ENCODE peak calls at places on chromosomes 6 and 20, in seven cellular contexts. One of them, this sample, is unnamed. For H3K4me1, the result is how much of the 10 kb centered on the place peaks cover.

GRCh38 chr20:17872434-17872833 is 96.2 kb downstream of the SNX5 start:
- DNase-seq in breast epithelium: no peak
- DNase-seq in adrenal gland: no peak
- DNase-seq in left ventricle myocardium inferior: no peak
- DNase-seq in mammary epithelial cell: no peak
- DNase-seq in prostate gland: no peak
- DNase-seq in astrocyte: no peak
- DNase-seq in this sample: no peak

GRCh38 chr20:37934634-37935010 is 31.7 kb downstream of the VSTM2L start:
- DNase-seq in breast epithelium: no peak
- DNase-seq in adrenal gland: no peak
- DNase-seq in left ventricle myocardium inferior: no peak
- DNase-seq in mammary epithelial cell: no peak
- DNase-seq in prostate gland: no peak
- DNase-seq in astrocyte: no peak
- DNase-seq in this sample: no peak

GRCh38 chr6:97456070-97456469 is 173.1 kb upstream of the MMS22L start:
- DNase-seq in breast epithelium: no peak
- DNase-seq in adrenal gland: no peak
- DNase-seq in left ventricle myocardium inferior: no peak
- DNase-seq in mammary epithelial cell: no peak
- DNase-seq in prostate gland: no peak
- DNase-seq in astrocyte: no peak
- DNase-seq in this sample: no peak

GRCh38 chr6:133193396-133193795 is 47.8 kb upstream of the EYA4 start:
- DNase-seq in breast epithelium: no peak
- DNase-seq in adrenal gland: no peak
- DNase-seq in left ventricle myocardium inferior: no peak
- DNase-seq in mammary epithelial cell: no peak
- DNase-seq in prostate gland: no peak
- DNase-seq in astrocyte: no peak
- DNase-seq in this sample: no peak

GRCh38 chr6:152004896-152005295 is 197.4 kb downstream of the ESR1 start:
- DNase-seq in breast epithelium: no peak
- DNase-seq in adrenal gland: no peak
- DNase-seq in left ventricle myocardium inferior: no peak
- DNase-seq in mammary epithelial cell: no peak
- DNase-seq in prostate gland: no peak
- DNase-seq in astrocyte: no peak
- DNase-seq in this sample: no peak

GRCh38 chr6:45650527-45651135 is 272.9 kb upstream of the SUPT3H start:
- DNase-seq in breast epithelium: no peak
- DNase-seq in adrenal gland: no peak
- DNase-seq in left ventricle myocardium inferior: no peak
- DNase-seq in mammary epithelial cell: peak
- DNase-seq in prostate gland: no peak
- DNase-seq in astrocyte: peak
- DNase-seq in this sample: peak

GRCh38 chr6:44126320-44127149 is 717 bp downstream of the MRPL14 start:
- DNase-seq in breast epithelium: no peak
- DNase-seq in adrenal gland: peak
- DNase-seq in left ventricle myocardium inferior: peak
- DNase-seq in mammary epithelial cell: peak
- DNase-seq in prostate gland: peak
- DNase-seq in astrocyte: peak
- DNase-seq in this sample: peak

GRCh38 chr6:121539537-121539936 is 104.1 kb downstream of the GJA1 start:
- DNase-seq in breast epithelium: no peak
- DNase-seq in adrenal gland: peak
- DNase-seq in left ventricle myocardium inferior: no peak
- DNase-seq in mammary epithelial cell: no peak
- DNase-seq in prostate gland: no peak
- DNase-seq in astrocyte: no peak
- DNase-seq in this sample: no peak

GRCh38 chr6:137493218-137494038 is 766 bp downstream of the OLIG3 start:
- DNase-seq in breast epithelium: no peak
- DNase-seq in adrenal gland: no peak
- DNase-seq in left ventricle myocardium inferior: no peak
- DNase-seq in mammary epithelial cell: no peak
- DNase-seq in prostate gland: no peak
- DNase-seq in astrocyte: no peak
- DNase-seq in this sample: no peak

GRCh38 chr20:31856516-31856915 is 11.1 kb upstream of the FOXS1 start:
- DNase-seq in breast epithelium: no peak
- DNase-seq in adrenal gland: no peak
- DNase-seq in left ventricle myocardium inferior: no peak
- DNase-seq in mammary epithelial cell: no peak
- DNase-seq in prostate gland: no peak
- DNase-seq in astrocyte: no peak
- DNase-seq in this sample: no peak

GRCh38 chr6:56660374-56660730 is 17.7 kb upstream of the DST start:
- DNase-seq in breast epithelium: no peak
- DNase-seq in adrenal gland: no peak
- DNase-seq in left ventricle myocardium inferior: no peak
- DNase-seq in mammary epithelial cell: peak
- DNase-seq in prostate gland: no peak
- DNase-seq in astrocyte: peak
- DNase-seq in this sample: peak

GRCh38 chr6:150969901-150970300 is 104.4 kb downstream of the MTHFD1L start:
- DNase-seq in breast epithelium: no peak
- DNase-seq in adrenal gland: no peak
- DNase-seq in left ventricle myocardium inferior: no peak
- DNase-seq in mammary epithelial cell: no peak
- DNase-seq in prostate gland: no peak
- DNase-seq in astrocyte: no peak
- DNase-seq in this sample: no peak

GRCh38 chr6:140812636-140813035 is 1320.1 kb upstream of the GJE1 start:
- DNase-seq in breast epithelium: no peak
- DNase-seq in adrenal gland: no peak
- DNase-seq in left ventricle myocardium inferior: no peak
- DNase-seq in mammary epithelial cell: no peak
- DNase-seq in prostate gland: no peak
- DNase-seq in astrocyte: no peak
- DNase-seq in this sample: no peak

GRCh38 chr6:3522561-3523287 is 65.9 kb upstream of the SLC22A23 start:
- DNase-seq in breast epithelium: no peak
- DNase-seq in adrenal gland: no peak
- DNase-seq in left ventricle myocardium inferior: no peak
- DNase-seq in mammary epithelial cell: peak
- DNase-seq in prostate gland: no peak
- DNase-seq in astrocyte: peak
- DNase-seq in this sample: peak

GRCh38 chr6:40672118-40672517 is 85.0 kb upstream of the LRFN2 start:
- DNase-seq in breast epithelium: no peak
- DNase-seq in adrenal gland: no peak
- DNase-seq in left ventricle myocardium inferior: no peak
- DNase-seq in mammary epithelial cell: no peak
- DNase-seq in prostate gland: no peak
- DNase-seq in astrocyte: no peak
- DNase-seq in this sample: no peak

GRCh38 chr6:37321516-37321915 is 32.3 kb upstream of the RNF8 start:
- DNase-seq in breast epithelium: no peak
- DNase-seq in adrenal gland: no peak
- DNase-seq in left ventricle myocardium inferior: no peak
- DNase-seq in mammary epithelial cell: no peak
- DNase-seq in prostate gland: no peak
- DNase-seq in astrocyte: no peak
- DNase-seq in this sample: no peak

GRCh38 chr6:37319856-37320255 is 33.9 kb upstream of the RNF8 start:
- DNase-seq in breast epithelium: no peak
- DNase-seq in adrenal gland: no peak
- DNase-seq in left ventricle myocardium inferior: no peak
- DNase-seq in mammary epithelial cell: peak
- DNase-seq in prostate gland: no peak
- DNase-seq in astrocyte: no peak
- DNase-seq in this sample: peak

GRCh38 chr6:37319156-37319555 is 34.6 kb upstream of the RNF8 start:
- DNase-seq in breast epithelium: no peak
- DNase-seq in adrenal gland: no peak
- DNase-seq in left ventricle myocardium inferior: no peak
- DNase-seq in mammary epithelial cell: no peak
- DNase-seq in prostate gland: no peak
- DNase-seq in astrocyte: no peak
- DNase-seq in this sample: no peak

GRCh38 chr6:37320649-37321048 is 33.1 kb upstream of the RNF8 start:
- DNase-seq in breast epithelium: no peak
- DNase-seq in adrenal gland: peak
- DNase-seq in left ventricle myocardium inferior: no peak
- DNase-seq in mammary epithelial cell: no peak
- DNase-seq in prostate gland: no peak
- DNase-seq in astrocyte: no peak
- DNase-seq in this sample: no peak

GRCh38 chr6:37321101-37321500 is 32.7 kb upstream of the RNF8 start:
- DNase-seq in breast epithelium: no peak
- DNase-seq in adrenal gland: peak
- DNase-seq in left ventricle myocardium inferior: no peak
- DNase-seq in mammary epithelial cell: no peak
- DNase-seq in prostate gland: no peak
- DNase-seq in astrocyte: no peak
- DNase-seq in this sample: no peak
- H3K27ac ChIP-seq in breast epithelium: peak
- H3K27ac ChIP-seq in adrenal gland: peak
- H3K27ac ChIP-seq in left ventricle myocardium inferior: peak
- H3K27ac ChIP-seq in mammary epithelial cell: no peak
- H3K27ac ChIP-seq in prostate gland: no peak
- H3K27ac ChIP-seq in astrocyte: no peak
- H3K27ac ChIP-seq in this sample: no peak

GRCh38 chr20:54668271-54669053 is 193.1 kb downstream of the DOK5 start:
- DNase-seq in breast epithelium: no peak
- DNase-seq in adrenal gland: peak
- DNase-seq in left ventricle myocardium inferior: no peak
- DNase-seq in mammary epithelial cell: no peak
- DNase-seq in prostate gland: no peak
- DNase-seq in astrocyte: no peak
- DNase-seq in this sample: no peak
- TF ChIP-seq CTCF in breast epithelium: peak
- TF ChIP-seq CTCF in adrenal gland: peak
- TF ChIP-seq CTCF in left ventricle myocardium inferior: peak
- TF ChIP-seq CTCF in mammary epithelial cell: peak
- TF ChIP-seq CTCF in prostate gland: no peak
- TF ChIP-seq CTCF in astrocyte: peak
- TF ChIP-seq CTCF in this sample: peak

GRCh38 chr20:4164246-4164645 is 148.9 kb upstream of the RNF24 start:
- DNase-seq in breast epithelium: no peak
- DNase-seq in adrenal gland: no peak
- DNase-seq in left ventricle myocardium inferior: no peak
- DNase-seq in mammary epithelial cell: no peak
- DNase-seq in prostate gland: no peak
- DNase-seq in astrocyte: no peak
- DNase-seq in this sample: no peak

GRCh38 chr20:4166726-4167035 is 151.3 kb upstream of the RNF24 start:
- DNase-seq in breast epithelium: no peak
- DNase-seq in adrenal gland: no peak
- DNase-seq in left ventricle myocardium inferior: no peak
- DNase-seq in mammary epithelial cell: no peak
- DNase-seq in prostate gland: no peak
- DNase-seq in astrocyte: no peak
- DNase-seq in this sample: no peak

GRCh38 chr20:4167261-4168004 is 152.1 kb upstream of the RNF24 start:
- DNase-seq in breast epithelium: no peak
- DNase-seq in adrenal gland: no peak
- DNase-seq in left ventricle myocardium inferior: no peak
- DNase-seq in mammary epithelial cell: no peak
- DNase-seq in prostate gland: no peak
- DNase-seq in astrocyte: no peak
- DNase-seq in this sample: no peak

GRCh38 chr20:4162766-4163165 is 147.4 kb upstream of the RNF24 start:
- DNase-seq in breast epithelium: no peak
- DNase-seq in adrenal gland: no peak
- DNase-seq in left ventricle myocardium inferior: no peak
- DNase-seq in mammary epithelial cell: no peak
- DNase-seq in prostate gland: no peak
- DNase-seq in astrocyte: no peak
- DNase-seq in this sample: no peak

GRCh38 chr20:4165984-4166725 is 150.8 kb upstream of the RNF24 start:
- DNase-seq in breast epithelium: no peak
- DNase-seq in adrenal gland: no peak
- DNase-seq in left ventricle myocardium inferior: no peak
- DNase-seq in mammary epithelial cell: no peak
- DNase-seq in prostate gland: no peak
- DNase-seq in astrocyte: no peak
- DNase-seq in this sample: no peak
- H3K4me1 ChIP-seq in breast epithelium: under half
- H3K4me1 ChIP-seq in adrenal gland: under half
- H3K4me1 ChIP-seq in left ventricle myocardium inferior: under half
- H3K4me1 ChIP-seq in mammary epithelial cell: under half
- H3K4me1 ChIP-seq in prostate gland: under half
- H3K4me1 ChIP-seq in astrocyte: under half
- H3K4me1 ChIP-seq in this sample: under half

GRCh38 chr20:50110141-50111047 is 2.6 kb downstream of the UBE2V1 start:
- DNase-seq in breast epithelium: no peak
- DNase-seq in adrenal gland: peak
- DNase-seq in left ventricle myocardium inferior: no peak
- DNase-seq in mammary epithelial cell: peak
- DNase-seq in prostate gland: no peak
- DNase-seq in astrocyte: peak
- DNase-seq in this sample: peak

GRCh38 chr20:50107796-50108331 is 5.1 kb downstream of the UBE2V1 start:
- DNase-seq in breast epithelium: no peak
- DNase-seq in adrenal gland: no peak
- DNase-seq in left ventricle myocardium inferior: no peak
- DNase-seq in mammary epithelial cell: no peak
- DNase-seq in prostate gland: no peak
- DNase-seq in astrocyte: no peak
- DNase-seq in this sample: no peak

GRCh38 chr20:50107086-50107645 is 5.8 kb downstream of the UBE2V1 start:
- DNase-seq in breast epithelium: no peak
- DNase-seq in adrenal gland: no peak
- DNase-seq in left ventricle myocardium inferior: no peak
- DNase-seq in mammary epithelial cell: no peak
- DNase-seq in prostate gland: no peak
- DNase-seq in astrocyte: no peak
- DNase-seq in this sample: no peak

GRCh38 chr20:50111120-50111828 is 1.7 kb downstream of the UBE2V1 start:
- DNase-seq in breast epithelium: no peak
- DNase-seq in adrenal gland: peak
- DNase-seq in left ventricle myocardium inferior: no peak
- DNase-seq in mammary epithelial cell: peak
- DNase-seq in prostate gland: no peak
- DNase-seq in astrocyte: peak
- DNase-seq in this sample: no peak

DNA sequence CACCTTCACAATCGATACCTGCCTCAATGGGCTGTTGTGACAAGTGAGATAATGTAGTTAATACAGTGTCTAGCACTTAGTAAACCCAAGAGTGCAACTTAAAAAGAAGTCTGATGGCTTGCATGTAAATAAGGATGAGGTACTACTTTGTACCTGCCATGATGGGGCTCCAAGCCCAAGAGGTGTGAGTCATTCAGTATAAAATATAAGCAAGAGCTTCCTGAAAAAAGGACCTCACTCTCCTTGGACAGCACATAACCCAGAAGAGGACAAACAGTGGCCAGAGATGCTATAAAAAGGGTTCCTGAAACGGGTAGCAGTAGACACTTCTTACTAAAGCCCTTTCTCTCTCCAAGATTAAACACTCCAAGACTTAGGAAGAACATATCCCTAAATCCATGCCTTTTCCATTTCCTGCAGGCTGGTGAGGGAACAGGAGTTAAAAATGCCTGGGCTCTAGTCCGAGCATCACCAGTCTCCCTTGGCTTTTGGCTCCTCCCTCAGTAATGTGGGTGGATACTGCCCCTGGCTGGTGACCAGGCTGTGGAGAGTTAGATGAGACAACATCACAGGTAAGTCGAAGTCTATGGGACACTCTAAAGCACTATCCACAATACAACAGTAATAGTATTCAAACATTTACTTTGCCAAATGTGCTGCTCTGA is 4.2 kb downstream of the UBE2V1 start:
- DNase-seq in breast epithelium: no peak
- DNase-seq in adrenal gland: no peak
- DNase-seq in left ventricle myocardium inferior: no peak
- DNase-seq in mammary epithelial cell: no peak
- DNase-seq in prostate gland: no peak
- DNase-seq in astrocyte: no peak
- DNase-seq in this sample: no peak
- H3K27ac ChIP-seq in breast epithelium: no peak
- H3K27ac ChIP-seq in adrenal gland: peak
- H3K27ac ChIP-seq in left ventricle myocardium inferior: peak
- H3K27ac ChIP-seq in mammary epithelial cell: peak
- H3K27ac ChIP-seq in prostate gland: no peak
- H3K27ac ChIP-seq in astrocyte: no peak
- H3K27ac ChIP-seq in this sample: no peak